ENCODE peak calls at places on chromosomes 3 and 15, in nine cellular contexts. K, M, W, O, I, A, H, Z and T are unnamed samples.

GRCh38 chr3:157501863-157502262 is 1.4 kb downstream of the VEPH1 start:
- DNase-seq in K (no peak), I (no peak), M (no peak), Z (no peak), O (no peak), A (no peak), W (no peak), H (no peak), T (no peak)

GRCh38 chr3:192435241-192435640 is 292.1 kb downstream of the FGF12 start:
- DNase-seq in K (no peak), O (no peak), I (no peak), M (no peak), A (no peak), W (no peak), H (no peak), Z (no peak), T (no peak)

GRCh38 chr15:47806008-47806407 is 88.7 kb downstream of the SEMA6D start:
- DNase-seq in Z (no peak), I (no peak), W (no peak), H (no peak), M (no peak), O (no peak), A (no peak), K (no peak), T (no peak)

GRCh38 chr3:142649996-142650693 is 54.0 kb downstream of the PLS1 start:
- DNase-seq in Z (no peak), H (no peak), I (no peak), O (no peak), K (no peak), M (peak), W (no peak), A (no peak), T (peak)

GRCh38 chr3:25486932-25487331 is 58.9 kb downstream of the RARB start:
- DNase-seq in O (no peak), A (no peak), Z (no peak), H (no peak), M (no peak), W (no peak), K (no peak), I (no peak), T (no peak)

GRCh38 chr3:177977381-177978158 is 558.7 kb upstream of the KCNMB2 start:
- DNase-seq in A (no peak), M (peak), Z (no peak), O (no peak), H (peak), I (no peak), W (no peak), K (no peak), T (peak)

GRCh38 chr3:137471553-137472204 is 292.4 kb upstream of the SOX14 start:
- DNase-seq in H (no peak), K (no peak), A (no peak), I (no peak), M (no peak), W (no peak), O (no peak), Z (no peak), T (no peak)

GRCh38 chr3:47163023-47163989 is 607 bp downstream of the SETD2 start:
- DNase-seq in W (peak), Z (peak), I (peak), M (peak), O (no peak), K (peak), H (peak), A (peak), T (peak)

GRCh38 chr3:38157562-38157961 is 7.8 kb upstream of the OXSR1 start:
- DNase-seq in K (no peak), M (no peak), I (no peak), W (no peak), A (no peak), H (no peak), Z (no peak), O (no peak), T (no peak)

GRCh38 chr15:43187544-43188155 is 2.4 kb downstream of the CCNDBP1 start:
- DNase-seq in O (no peak), Z (no peak), W (no peak), M (peak), K (peak), H (peak), I (no peak), A (no peak), T (peak)

GRCh38 chr15:39888243-39888642 is 31.8 kb downstream of the GPR176 start:
- DNase-seq in H (no peak), O (no peak), M (no peak), K (no peak), A (no peak), Z (no peak), W (peak), I (no peak), T (no peak)

GRCh38 chr3:148657470-148657869 is 40.2 kb upstream of the AGTR1 start:
- DNase-seq in A (no peak), K (no peak), Z (no peak), I (no peak), M (no peak), O (no peak), H (no peak), W (no peak), T (no peak)

GRCh38 chr15:48644827-48645557 is 517 bp downstream of the FBN1 start:
- DNase-seq in M (peak), A (no peak), K (no peak), W (peak), Z (no peak), H (peak), O (no peak), I (peak), T (peak)

GRCh38 chr15:91516866-91517265 is 336.6 kb upstream of the SLCO3A1 start:
- DNase-seq in W (no peak), Z (no peak), I (no peak), O (no peak), K (no peak), A (no peak), H (no peak), M (no peak), T (no peak)

GRCh38 chr15:69119016-69119415 is 41.4 kb upstream of the GLCE start:
- DNase-seq in I (no peak), H (no peak), Z (no peak), W (no peak), K (no peak), A (no peak), O (no peak), M (no peak), T (no peak)

GRCh38 chr15:29403778-29404177 is 134.2 kb upstream of the NSMCE3 start:
- DNase-seq in Z (no peak), H (no peak), M (no peak), W (no peak), A (no peak), K (peak), I (no peak), O (no peak), T (no peak)

GRCh38 chr3:128598884-128599664 is 51.5 kb downstream of the RPN1 start:
- DNase-seq in W (no peak), M (no peak), I (no peak), K (no peak), Z (no peak), A (no peak), H (no peak), O (no peak), T (no peak)

GRCh38 chr15:67080900-67081431 is 15.6 kb downstream of the SMAD3 start:
- DNase-seq in I (no peak), K (peak), A (no peak), M (peak), H (peak), W (no peak), O (peak), Z (no peak), T (no peak)

GRCh38 chr15:57323299-57323805 is 53.0 kb upstream of the CGNL1 start:
- DNase-seq in I (no peak), Z (no peak), A (no peak), W (no peak), O (no peak), K (no peak), H (no peak), M (no peak), T (no peak)

GRCh38 chr15:95679847-95680582 is 650.5 kb upstream of the NR2F2 start:
- DNase-seq in K (no peak), M (no peak), A (no peak), I (no peak), W (no peak), Z (no peak), O (no peak), H (no peak), T (no peak)

GRCh38 chr3:195537995-195538394 is 5.1 kb downstream of the PPP1R2 start:
- DNase-seq in H (no peak), A (no peak), K (no peak), W (no peak), O (peak), Z (no peak), I (no peak), M (no peak), T (no peak)

GRCh38 chr15:40439461-40440299 is 1.1 kb upstream of the BAHD1 start:
- DNase-seq in I (peak), H (peak), Z (no peak), W (peak), M (no peak), K (peak), A (peak), O (no peak), T (peak)

GRCh38 chr15:100131321-100132224 is 210.2 kb downstream of the ADAMTS17 start:
- DNase-seq in A (no peak), H (peak), M (peak), O (no peak), K (peak), Z (no peak), W (peak), I (no peak), T (peak)

GRCh38 chr15:74130089-74130848 is at the start of gene ISLR2:
- DNase-seq in A (no peak), O (no peak), K (no peak), H (no peak), W (no peak), Z (no peak), I (no peak), M (peak), T (no peak)
- H3K4me3 ChIP-seq in A (no peak), O (no peak), K (no peak), H (no peak), W (no peak), Z (no peak), I (peak), M (peak), T (peak)

GRCh38 chr15:90101969-90102890 is at the start of gene IDH2:
- DNase-seq in W (peak), H (peak), A (peak), I (peak), K (peak), O (no peak), M (peak), Z (peak), T (peak)

GRCh38 chr15:90099868-90100854 is 2.1 kb downstream of the IDH2 start:
- DNase-seq in Z (peak), K (peak), W (peak), M (peak), H (peak), A (no peak), I (peak), O (no peak), T (peak)

GRCh38 chr15:90099072-90099867 is 3.0 kb downstream of the IDH2 start:
- DNase-seq in O (no peak), Z (no peak), M (no peak), I (no peak), W (no peak), K (no peak), H (no peak), A (peak), T (no peak)

GRCh38 chr15:90103669-90104329 is 1.5 kb upstream of the IDH2 start:
- DNase-seq in K (peak), O (no peak), W (no peak), Z (no peak), A (no peak), I (peak), M (no peak), H (no peak), T (no peak)

GRCh38 chr15:90101130-90101968 is 919 bp downstream of the IDH2 start:
- DNase-seq in W (peak), H (no peak), I (peak), Z (no peak), K (peak), O (no peak), M (no peak), A (no peak), T (peak)
- H3K4me3 ChIP-seq in W (peak), H (peak), I (peak), Z (peak), K (peak), O (peak), M (peak), A (peak), T (peak)

GRCh38 chr3:53162672-53163458 is 1.9 kb downstream of the PRKCD start:
- DNase-seq in W (peak), O (no peak), M (no peak), K (peak), Z (no peak), H (peak), A (peak), I (no peak), T (no peak)
- H3K4me3 ChIP-seq in W (no peak), O (peak), M (peak), K (no peak), Z (no peak), H (peak), A (peak), I (peak), T (peak)

GRCh38 chr3:119726909-119727308 is 24.1 kb downstream of the CFAP91 start:
- DNase-seq in A (no peak), K (no peak), W (no peak), M (no peak), H (no peak), Z (no peak), O (no peak), I (no peak), T (no peak)

GRCh38 chr3:119733812-119734211 is 31.0 kb downstream of the CFAP91 start:
- DNase-seq in M (no peak), O (no peak), H (no peak), I (no peak), Z (no peak), A (no peak), K (no peak), W (no peak), T (no peak)

GRCh38 chr3:119731545-119732343 is 28.9 kb downstream of the CFAP91 start:
- DNase-seq in A (no peak), H (peak), I (no peak), Z (no peak), K (no peak), M (peak), O (no peak), W (no peak), T (peak)
- H3K4me3 ChIP-seq in A (no peak), H (no peak), I (no peak), Z (no peak), K (no peak), M (no peak), O (no peak), W (no peak), T (no peak)